ENCODE peak calls at places on chromosomes 16 and 17, in ten cellular contexts. X is SK-N-SH, C is fibroblast of lung, F is DND-41, K is GM23338, L is IMR-90, J is PC-3, D is neuronal stem cell, E is PC-9, Y is H9. V is an unnamed sample.

GRCh38 chr17:32323784-32324590 is 18.0 kb downstream of the C17orf75 start:
- DNase-seq in Y (no peak), X (peak), C (no peak), D (peak), F (no peak), L (peak), E (no peak), J (peak), K (no peak), V (no peak)

GRCh38 chr17:73013299-73013698 is 79.2 kb downstream of the SLC39A11 start:
- DNase-seq in X (no peak), L (no peak), E (no peak), C (no peak), K (no peak), F (no peak), J (no peak), D (no peak), Y (no peak), V (no peak)

GRCh38 chr17:72417627-72418026 is 296.8 kb downstream of the SOX9 start:
- DNase-seq in J (no peak), K (no peak), L (no peak), X (no peak), D (no peak), F (no peak), C (peak), E (peak), Y (no peak), V (no peak)

GRCh38 chr17:66843606-66844005 is 8.7 kb downstream of the CACNG5 start:
- DNase-seq in C (no peak), E (no peak), J (no peak), F (no peak), L (no peak), D (no peak), K (no peak), Y (no peak), X (peak), V (no peak)

GRCh38 chr16:47905771-47906170 is 250.0 kb downstream of the ABCC12 start:
- DNase-seq in F (no peak), K (no peak), X (no peak), Y (no peak), C (no peak), E (no peak), L (peak), J (peak), D (no peak), V (peak)

GRCh38 chr17:6420173-6420641 is 14.7 kb downstream of the AIPL1 start:
- DNase-seq in K (peak), D (no peak), L (peak), Y (peak), J (peak), C (no peak), F (no peak), X (no peak), E (no peak), V (no peak)

GRCh38 chr17:5661486-5662125 is 77.3 kb upstream of the NLRP1 start:
- DNase-seq in L (no peak), D (no peak), J (no peak), F (no peak), C (no peak), Y (peak), X (no peak), K (peak), E (no peak), V (no peak)

GRCh38 chr16:8849411-8850011 is 19.3 kb downstream of the CARHSP1 start:
- DNase-seq in D (no peak), E (no peak), J (no peak), L (no peak), X (peak), K (no peak), C (peak), Y (no peak), F (no peak), V (peak)

GRCh38 chr17:3960764-3961163 is 3.5 kb downstream of the ATP2A3 start:
- DNase-seq in C (peak), E (no peak), D (no peak), F (no peak), K (no peak), Y (no peak), L (peak), J (no peak), X (no peak), V (peak)

GRCh38 chr16:8888951-8889892 is 7.1 kb downstream of the LITAFD start:
- DNase-seq in Y (no peak), X (no peak), C (no peak), J (no peak), E (no peak), F (no peak), K (no peak), L (no peak), D (no peak), V (no peak)

GRCh38 chr17:45366691-45367090 is 49.9 kb upstream of the MAP3K14 start:
- DNase-seq in K (no peak), D (no peak), Y (peak), L (no peak), C (no peak), F (no peak), X (peak), E (no peak), J (no peak), V (no peak)

GRCh38 chr17:27247071-27247957 is 46.6 kb upstream of the WSB1 start:
- DNase-seq in L (peak), F (no peak), K (no peak), Y (no peak), J (peak), E (peak), D (no peak), X (no peak), C (peak), V (peak)

GRCh38 chr17:30950669-30951399 is 20.0 kb upstream of the RNF135 start:
- DNase-seq in K (no peak), L (peak), J (peak), X (peak), D (no peak), Y (no peak), F (no peak), E (no peak), C (peak), V (peak)

GRCh38 chr17:64786337-64786736 is 124.2 kb upstream of the SMURF2 start:
- DNase-seq in L (no peak), X (no peak), Y (no peak), F (no peak), D (no peak), J (peak), K (no peak), E (no peak), C (no peak), V (no peak)

GRCh38 chr16:84565669-84566495 is 52.0 kb downstream of the COTL1 start:
- DNase-seq in X (no peak), E (no peak), C (no peak), J (no peak), D (no peak), F (no peak), L (no peak), K (no peak), Y (no peak), V (no peak)

GRCh38 chr17:82346342-82347300 is 12.4 kb upstream of the TEX19 start:
- DNase-seq in E (no peak), K (no peak), F (no peak), Y (no peak), D (no peak), L (no peak), J (no peak), X (no peak), C (no peak), V (no peak)
- H2AFZ ChIP-seq in E (no peak), K (no peak), F (no peak), Y (no peak), D (no peak), L (no peak), J (no peak), X (no peak), C (no peak), V (no peak)

DNA sequence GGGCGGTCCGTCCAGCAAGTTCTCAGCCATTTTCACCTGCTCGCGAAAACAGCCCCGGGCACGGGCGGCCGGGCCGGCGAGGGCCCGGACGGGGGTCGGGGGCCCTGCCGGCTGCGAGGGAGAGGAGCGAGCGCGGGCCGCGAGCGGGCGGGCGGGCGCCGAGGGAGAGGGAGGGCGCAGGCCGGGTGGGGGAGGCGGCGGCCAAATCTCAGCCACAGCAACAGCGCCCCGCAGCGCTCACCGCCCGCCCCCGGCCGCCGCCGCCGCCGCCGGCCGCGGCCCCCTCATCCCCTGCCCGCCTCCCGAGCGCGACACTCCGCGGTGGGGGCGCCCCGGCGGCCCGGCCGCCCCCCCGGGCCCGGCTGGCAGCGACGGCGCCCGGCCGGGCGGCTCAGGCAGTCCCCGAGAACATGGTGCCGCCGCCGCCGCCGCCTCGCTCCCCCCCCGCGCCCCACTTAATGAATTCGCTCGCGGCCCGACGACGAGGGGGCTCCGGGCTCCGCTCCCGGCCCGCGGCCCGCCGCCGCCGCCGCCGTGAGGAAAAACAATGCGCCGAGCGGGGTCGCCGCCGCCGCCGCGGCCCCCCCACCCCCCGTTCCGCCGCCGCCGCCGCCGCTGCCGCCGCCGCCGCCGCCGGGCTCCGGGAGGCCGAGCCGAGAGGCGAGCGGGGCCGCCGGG is 487 bp downstream of the CREBBP start:
- DNase-seq in X (peak), D (no peak), J (peak), E (no peak), K (peak), F (peak), L (peak), C (peak), Y (peak), V (peak)
- H3K4me2 ChIP-seq in X (peak), D (peak), J (peak), E (peak), K (peak), F (peak), L (peak), C (no peak), Y (peak), V (peak)

GRCh38 chr16:73066927-73067670 is 19.2 kb upstream of the ZFHX3 start:
- DNase-seq in L (peak), C (peak), F (no peak), J (no peak), Y (no peak), K (no peak), E (no peak), D (no peak), X (no peak), V (no peak)

GRCh38 chr16:73069581-73070262 is 21.8 kb upstream of the ZFHX3 start:
- DNase-seq in E (no peak), D (no peak), Y (no peak), C (no peak), K (no peak), X (no peak), F (no peak), L (no peak), J (no peak), V (no peak)

GRCh38 chr16:73066321-73066926 is 18.5 kb upstream of the ZFHX3 start:
- DNase-seq in E (no peak), F (no peak), X (no peak), L (no peak), D (peak), K (peak), Y (no peak), C (no peak), J (no peak), V (no peak)

GRCh38 chr16:73068546-73069401 is 20.8 kb upstream of the ZFHX3 start:
- DNase-seq in K (no peak), X (no peak), E (peak), F (no peak), J (peak), C (peak), D (no peak), L (peak), Y (no peak), V (peak)

GRCh38 chr16:73067671-73068545 is 20.0 kb upstream of the ZFHX3 start:
- DNase-seq in L (no peak), K (no peak), J (no peak), C (no peak), D (no peak), F (no peak), Y (no peak), E (no peak), X (no peak), V (no peak)
- H2AFZ ChIP-seq in L (peak), K (no peak), J (peak), C (no peak), D (peak), F (no peak), Y (no peak), E (peak), X (peak), V (no peak)

GRCh38 chr17:7834554-7834890 is 505 bp downstream of the KDM6B start:
- DNase-seq in F (no peak), C (peak), J (no peak), Y (peak), E (no peak), X (peak), D (peak), K (peak), L (no peak), V (no peak)
- H3K4me2 ChIP-seq in F (peak), C (peak), J (peak), Y (peak), E (peak), X (peak), D (peak), K (peak), L (peak), V (peak)

GRCh38 chr17:60720763-60721531 is 43.3 kb downstream of the BCAS3 start:
- DNase-seq in F (peak), C (peak), E (peak), J (peak), K (peak), X (peak), L (peak), Y (peak), D (peak), V (peak)

GRCh38 chr17:60712675-60713074 is 35.0 kb downstream of the BCAS3 start:
- DNase-seq in D (no peak), C (no peak), X (no peak), F (no peak), L (no peak), Y (no peak), K (no peak), E (no peak), J (no peak), V (no peak)

GRCh38 chr17:60713619-60714018 is 36.0 kb downstream of the BCAS3 start:
- DNase-seq in L (no peak), X (no peak), J (no peak), F (no peak), Y (no peak), K (no peak), E (no peak), C (no peak), D (no peak), V (no peak)

GRCh38 chr17:60716766-60717165 is 39.1 kb downstream of the BCAS3 start:
- DNase-seq in Y (no peak), K (no peak), X (no peak), E (no peak), J (no peak), F (no peak), L (no peak), D (no peak), C (no peak), V (no peak)

DNA sequence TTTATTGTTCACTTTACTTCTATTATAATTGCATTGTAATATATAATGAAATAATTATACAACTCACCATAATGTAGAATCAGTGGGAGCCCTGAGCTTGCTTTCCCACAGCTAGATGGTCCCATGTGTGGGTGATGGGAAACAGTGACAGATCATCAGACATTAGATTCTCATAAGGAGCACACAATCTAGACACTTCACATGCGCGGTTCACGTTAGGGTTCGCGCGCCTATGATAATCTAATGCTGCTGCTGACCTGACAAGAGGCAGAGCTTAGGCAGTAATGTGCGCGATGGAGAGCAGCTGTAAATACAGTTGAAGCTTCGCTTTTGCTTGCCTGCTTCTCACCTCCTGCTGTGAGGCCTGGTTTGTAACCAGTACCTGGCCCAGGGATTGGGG is 40.2 kb downstream of the BCAS3 start:
- DNase-seq in X (no peak), L (no peak), D (no peak), E (no peak), K (no peak), Y (no peak), F (no peak), C (no peak), J (no peak), V (no peak)
- H2AFZ ChIP-seq in X (no peak), L (no peak), D (no peak), E (no peak), K (no peak), Y (no peak), F (no peak), C (no peak), J (no peak), V (no peak)

GRCh38 chr17:927611-928461 is 51.7 kb downstream of the NXN start:
- DNase-seq in J (peak), X (no peak), F (no peak), D (no peak), C (peak), E (peak), L (peak), Y (no peak), K (no peak), V (peak)
- H3K4me2 ChIP-seq in J (peak), X (peak), F (no peak), D (peak), C (peak), E (peak), L (peak), Y (no peak), K (peak), V (peak)

GRCh38 chr16:25886598-25886997 is 194.8 kb downstream of the HS3ST4 start:
- DNase-seq in K (no peak), C (no peak), Y (no peak), F (no peak), L (no peak), J (no peak), E (no peak), D (no peak), X (no peak), V (no peak)
- H2AFZ ChIP-seq in K (no peak), C (no peak), Y (no peak), F (no peak), L (no peak), J (no peak), E (no peak), D (no peak), X (no peak), V (no peak)

GRCh38 chr16:56632160-56632847 is at the start of gene MT1M:
- DNase-seq in D (no peak), J (peak), C (no peak), X (peak), K (peak), Y (no peak), L (no peak), E (no peak), F (no peak), V (no peak)

GRCh38 chr16:56629531-56629930 is 2.9 kb upstream of the MT1M start:
- DNase-seq in C (no peak), K (no peak), E (no peak), D (no peak), J (no peak), F (no peak), Y (no peak), X (peak), L (no peak), V (no peak)

GRCh38 chr16:56630134-56630533 is 2.3 kb upstream of the MT1M start:
- DNase-seq in D (no peak), C (no peak), L (no peak), K (no peak), F (no peak), J (no peak), Y (no peak), X (peak), E (no peak), V (no peak)

GRCh38 chr16:56631832-56632159 is 663 bp upstream of the MT1M start:
- DNase-seq in D (no peak), E (no peak), L (no peak), Y (no peak), C (no peak), J (no peak), X (no peak), K (no peak), F (no peak), V (no peak)

GRCh38 chr16:56631197-56631596 is 1.3 kb upstream of the MT1M start:
- DNase-seq in K (no peak), C (no peak), F (no peak), Y (no peak), E (no peak), D (no peak), L (no peak), X (no peak), J (no peak), V (no peak)
- H3K4me2 ChIP-seq in K (no peak), C (no peak), F (no peak), Y (no peak), E (no peak), D (no peak), L (no peak), X (no peak), J (no peak), V (no peak)